ENCODE peak calls at places on chromosomes 7 and 10, in ten cellular contexts. V, L, M, K, Z, A, S, I, B and J are unnamed samples.

GRCh38 chr10:363152-363551 is 227.9 kb downstream of the ZMYND11 start:
- DNase-seq in V (no peak), L (no peak), M (no peak), K (no peak), Z (no peak), A (no peak), S (no peak), I (no peak), B (no peak), J (no peak)

GRCh38 chr10:24451325-24451820 is 242.4 kb downstream of the KIAA1217 start:
- DNase-seq in V (no peak), L (no peak), M (no peak), K (peak; percentile 5), Z (no peak), A (no peak), S (no peak), I (no peak), B (no peak), J (no peak)

GRCh38 chr10:128211953-128212727 is 85.9 kb upstream of the MKI67 start:
- DNase-seq in V (peak; percentile 90), L (peak; percentile 70), M (peak; percentile 95), K (peak; percentile 83), Z (no peak), A (peak; percentile 96), S (peak; percentile 71), I (peak; percentile 61), B (peak; percentile 21), J (peak; percentile 33)

GRCh38 chr10:129883637-129884389 is 80.3 kb downstream of the EBF3 start:
- DNase-seq in V (no peak), L (no peak), M (no peak), K (no peak), Z (no peak), A (no peak), S (no peak), I (no peak), B (no peak), J (no peak)

GRCh38 chr7:42002654-42003053 is 234.4 kb downstream of the GLI3 start:
- DNase-seq in V (no peak), L (no peak), M (no peak), K (no peak), Z (no peak), A (no peak), S (no peak), I (no peak), B (no peak), J (no peak)

GRCh38 chr7:136807598-136807997 is 60.9 kb upstream of the CHRM2 start:
- DNase-seq in V (no peak), L (no peak), M (no peak), K (no peak), Z (no peak), A (no peak), S (no peak), I (no peak), B (no peak), J (no peak)

GRCh38 chr7:90455163-90456030 is 14.0 kb upstream of the PTTG1IP2 start:
- DNase-seq in V (no peak), L (no peak), M (peak; percentile 66), K (peak; percentile 29), Z (no peak), A (peak; percentile 49), S (no peak), I (peak; percentile 40), B (peak; percentile 38), J (no peak)

GRCh38 chr10:77622822-77623410 is 14.7 kb downstream of the KCNMA1 start:
- DNase-seq in V (no peak), L (no peak), M (no peak), K (no peak), Z (no peak), A (no peak), S (no peak), I (no peak), B (no peak), J (no peak)

GRCh38 chr10:6924166-6924565 is 344.1 kb upstream of the PRKCQ start:
- DNase-seq in V (no peak), L (no peak), M (peak; percentile 32), K (no peak), Z (no peak), A (no peak), S (no peak), I (no peak), B (peak; percentile 39), J (no peak)

GRCh38 chr10:60105195-60105812 is 198.9 kb upstream of the CCDC6 start:
- DNase-seq in V (no peak), L (no peak), M (peak; percentile 13), K (no peak), Z (no peak), A (no peak), S (no peak), I (no peak), B (no peak), J (no peak)

GRCh38 chr10:73965890-73966768 is 31.8 kb upstream of the VCL start:
- DNase-seq in V (peak; percentile 71), L (no peak), M (peak; percentile 95), K (no peak), Z (peak; percentile 98), A (peak; percentile 86), S (no peak), I (no peak), B (peak; percentile 99), J (peak; percentile 98)